ENCODE peak calls at places on chromosomes 5 and 9, in seven cellular contexts. D is activated T-cell treated with anti-CD3 and anti-CD28 coated beads, Interleukin-2, amount 50 U/mL, for 48 hours; M is HFFc6; B is activated CD4-positive, alpha-beta T cell treated with anti-CD3 and anti-CD28 coated beads for 24 hours; G is fibroblast of the conjunctiva; E is NCI-H1436; Q is lung. H is an unnamed sample.

GRCh38 chr9:77673912-77674791 is 26.0 kb upstream of the GNA14 start:
- DNase-seq in G (peak; percentile 18), D (no peak), E (no peak), Q (no peak), B (no peak), M (no peak), H (no peak)

GRCh38 chr5:175700991-175701390 is 43.1 kb downstream of the HRH2 start:
- DNase-seq in G (no peak), Q (no peak), M (no peak), B (no peak), E (no peak), D (no peak), H (no peak)

GRCh38 chr5:61752588-61752987 is 420.5 kb downstream of the ZSWIM6 start:
- DNase-seq in E (no peak), B (no peak), M (no peak), Q (no peak), G (no peak), D (no peak), H (no peak)

GRCh38 chr5:91150189-91150588 is 232.9 kb downstream of the ARRDC3 start:
- DNase-seq in B (no peak), E (no peak), Q (no peak), G (no peak), M (no peak), D (no peak), H (no peak)

GRCh38 chr5:135362102-135362501 is 36.9 kb downstream of the MACROH2A1 start:
- DNase-seq in D (no peak), G (no peak), E (no peak), B (no peak), Q (no peak), M (no peak), H (no peak)

GRCh38 chr5:616342-617039 is 4.4 kb downstream of the CEP72 start:
- DNase-seq in G (no peak), M (no peak), D (no peak), B (no peak), E (no peak), Q (no peak), H (no peak)

GRCh38 chr9:104772707-104773106 is 8.8 kb downstream of the NIPSNAP3B start:
- DNase-seq in D (no peak), Q (no peak), B (no peak), G (no peak), E (no peak), M (no peak), H (no peak)

GRCh38 chr5:119386945-119387344 is 31.1 kb downstream of the TNFAIP8 start:
- DNase-seq in M (no peak), B (no peak), G (no peak), E (no peak), Q (no peak), D (no peak), H (no peak)

GRCh38 chr5:102152906-102153787 is 142.9 kb downstream of the SLCO4C1 start:
- DNase-seq in D (no peak), G (no peak), Q (no peak), M (no peak), B (no peak), E (peak; percentile 32), H (no peak)

GRCh38 chr5:15510816-15511215 is 10.8 kb downstream of the FBXL7 start:
- DNase-seq in B (no peak), M (no peak), Q (no peak), D (no peak), G (no peak), E (no peak), H (no peak)

GRCh38 chr5:179275941-179276837 is 69.1 kb downstream of the ADAMTS2 start:
- DNase-seq in D (no peak), Q (peak; percentile 48), B (no peak), M (peak; percentile 96), E (no peak), G (peak; percentile 91), H (no peak)

GRCh38 chr9:16030513-16031185 is 477.8 kb downstream of the CCDC171 start:
- DNase-seq in G (no peak), Q (no peak), B (no peak), E (no peak), D (peak; percentile 43), M (peak; percentile 88), H (no peak)

GRCh38 chr9:117644133-117644532 is 60.1 kb upstream of the TLR4 start:
- DNase-seq in E (no peak), D (no peak), M (no peak), G (no peak), Q (no peak), B (no peak), H (no peak)

GRCh38 chr5:170792878-170793277 is 9.4 kb downstream of the GABRP start:
- DNase-seq in Q (no peak), M (no peak), E (no peak), D (no peak), G (no peak), B (no peak), H (no peak)

GRCh38 chr5:168755548-168756093 is 176.5 kb upstream of the PANK3 start:
- DNase-seq in M (no peak), G (no peak), E (no peak), Q (no peak), B (no peak), D (no peak), H (no peak)

GRCh38 chr5:6432206-6432605 is 16.5 kb upstream of the UBE2QL1 start:
- DNase-seq in D (no peak), G (no peak), E (no peak), M (no peak), Q (no peak), B (no peak), H (no peak)

GRCh38 chr9:126947529-126947928 is 32.9 kb downstream of the RALGPS1 start:
- DNase-seq in Q (no peak), E (no peak), M (no peak), D (no peak), B (no peak), G (no peak), H (no peak)

GRCh38 chr9:130833324-130833990 is 1.6 kb upstream of the ABL1 start:
- DNase-seq in B (no peak), E (no peak), D (no peak), Q (no peak), M (peak; percentile 26), G (peak; percentile 24), H (no peak)

GRCh38 chr5:16700081-16700480 is 83.3 kb upstream of the RETREG1 start:
- DNase-seq in E (no peak), B (no peak), G (no peak), M (no peak), D (no peak), Q (no peak), H (no peak)

GRCh38 chr9:110340306-110340705 is 2.6 kb upstream of the TXNDC8 start:
- DNase-seq in E (no peak), B (no peak), M (peak; percentile 9), G (no peak), D (no peak), Q (no peak), H (no peak)

GRCh38 chr5:177469061-177469628 is 4.3 kb downstream of the DBN1 start:
- DNase-seq in E (no peak), Q (no peak), D (no peak), M (peak; percentile 58), B (no peak), G (no peak), H (no peak)

GRCh38 chr5:67581203-67581602 is 384.6 kb upstream of the CD180 start:
- DNase-seq in D (no peak), G (peak; percentile 65), E (no peak), Q (no peak), M (no peak), B (no peak), H (no peak)

GRCh38 chr5:132425975-132426524 is 56.5 kb downstream of the SLC22A5 start:
- DNase-seq in B (no peak), E (no peak), D (no peak), Q (no peak), G (no peak), M (no peak), H (no peak)

GRCh38 chr5:27328480-27328879 is 290.1 kb upstream of the CDH9 start:
- DNase-seq in G (peak; percentile 37), Q (no peak), D (no peak), E (no peak), B (no peak), M (peak; percentile 74), H (no peak)

GRCh38 chr5:77957-78804 is 13.8 kb upstream of the PLEKHG4B start:
- DNase-seq in M (peak; percentile 28), Q (no peak), D (peak; percentile 44), B (peak; percentile 16), G (no peak), E (peak; percentile 72), H (no peak)

GRCh38 chr5:180637962-180638680 is 11.3 kb downstream of the FLT4 start:
- DNase-seq in G (no peak), M (no peak), E (no peak), D (no peak), B (no peak), Q (no peak), H (no peak)

GRCh38 chr9:133771486-133772482 is 33.6 kb upstream of the SARDH start:
- DNase-seq in Q (no peak), M (no peak), E (no peak), G (no peak), B (no peak), D (no peak), H (no peak)